ENCODE peak calls at places on chromosomes 6 and 20, in eight cellular contexts. I is upper lobe of left lung, M is aorta, A is lower lobe of right lung, P is GM12878, L is pancreas, S is heart left ventricle, N is spleen. J is an unnamed sample. For H3K36me3, the result is how much of the 10 kb centered on the place peaks cover.

GRCh38 chr6:156859686-156860085 is 82.5 kb downstream of the ARID1B start:
- DNase-seq in I (no peak), M (no peak), A (no peak), P (no peak), L (no peak), S (no peak), N (no peak), J (no peak)

GRCh38 chr6:3039384-3039783 is 28.9 kb upstream of the RIPK1 start:
- DNase-seq in I (no peak), M (no peak), A (no peak), P (no peak), L (no peak), S (no peak), N (no peak), J (no peak)

GRCh38 chr6:71420693-71421328 is 132.2 kb downstream of the OGFRL1 start:
- DNase-seq in I (peak), M (peak), A (peak), P (no peak), L (peak), S (peak), N (peak), J (peak)

GRCh38 chr6:7911345-7911725 is 747 bp upstream of the TXNDC5 start:
- DNase-seq in I (no peak), M (no peak), A (no peak), P (no peak), L (no peak), S (no peak), N (no peak), J (no peak)

GRCh38 chr6:137216875-137217553 is 2.2 kb downstream of the IFNGR1 start:
- DNase-seq in I (no peak), M (no peak), A (no peak), P (no peak), L (no peak), S (no peak), N (peak), J (no peak)

GRCh38 chr20:25173886-25174308 is 21.6 kb upstream of the ENTPD6 start:
- DNase-seq in I (no peak), M (no peak), A (no peak), P (no peak), L (no peak), S (no peak), N (no peak), J (no peak)

GRCh38 chr6:113530769-113531168 is 326.4 kb upstream of the MARCKS start:
- DNase-seq in I (no peak), M (no peak), A (no peak), P (no peak), L (no peak), S (no peak), N (no peak), J (no peak)

GRCh38 chr6:52045033-52045432 is 42.4 kb downstream of the PKHD1 start:
- DNase-seq in I (no peak), M (no peak), A (no peak), P (no peak), L (no peak), S (no peak), N (no peak), J (no peak)

GRCh38 chr20:54093423-54094267 is 23.3 kb upstream of the BCAS1 start:
- DNase-seq in I (no peak), M (no peak), A (no peak), P (no peak), L (no peak), S (no peak), N (no peak), J (no peak)

GRCh38 chr6:137217801-137218472 is 1.2 kb downstream of the IFNGR1 start:
- DNase-seq in I (no peak), M (peak), A (peak), P (no peak), L (no peak), S (peak), N (peak), J (no peak)

GRCh38 chr20:37218976-37219375 is 39.6 kb upstream of the MROH8 start:
- DNase-seq in I (no peak), M (no peak), A (no peak), P (no peak), L (no peak), S (no peak), N (no peak), J (no peak)
- H3K36me3 ChIP-seq in I (under half), M (under half), A (half or more), P (under half), L (under half), S (half or more), N (under half), J (half or more)

DNA sequence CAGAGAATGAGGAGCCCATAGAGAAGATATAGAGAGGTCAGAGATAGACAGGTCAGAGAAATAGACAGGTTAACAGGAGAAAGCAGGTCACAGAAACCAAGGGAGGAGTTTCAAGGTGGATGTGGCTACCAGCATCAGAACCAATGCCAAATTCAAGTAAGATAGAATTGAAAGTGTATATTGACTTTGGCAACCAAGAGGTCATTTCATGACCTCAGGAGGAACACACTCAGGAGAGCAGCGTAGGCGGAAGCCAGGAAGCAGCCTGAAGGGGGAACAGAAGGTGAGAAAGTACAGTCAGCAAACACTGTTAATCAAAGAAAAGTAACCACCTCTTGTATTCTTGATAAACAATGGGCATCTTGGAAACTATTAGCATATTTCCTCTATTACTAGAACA is 33.9 kb upstream of the ALDH8A1 start:
- DNase-seq in I (no peak), M (no peak), A (no peak), P (no peak), L (no peak), S (no peak), N (no peak), J (no peak)
- H3K27ac ChIP-seq in I (no peak), M (no peak), A (no peak), P (no peak), L (no peak), S (no peak), N (no peak), J (no peak)

GRCh38 chr6:148495029-148495428 is 152.4 kb downstream of the SASH1 start:
- DNase-seq in I (no peak), M (no peak), A (no peak), P (no peak), L (no peak), S (no peak), N (no peak), J (no peak)
- H3K36me3 ChIP-seq in I (under half), M (under half), A (under half), P (under half), L (under half), S (under half), N (under half), J (under half)

GRCh38 chr20:49854190-49854875 is 41.7 kb downstream of the SLC9A8 start:
- DNase-seq in I (no peak), M (no peak), A (no peak), P (no peak), L (no peak), S (no peak), N (no peak), J (no peak)

GRCh38 chr20:49851991-49852390 is 39.4 kb downstream of the SLC9A8 start:
- DNase-seq in I (no peak), M (peak), A (no peak), P (no peak), L (no peak), S (peak), N (no peak), J (no peak)

GRCh38 chr20:49852522-49853055 is 40.0 kb downstream of the SLC9A8 start:
- DNase-seq in I (no peak), M (no peak), A (no peak), P (no peak), L (no peak), S (no peak), N (no peak), J (no peak)

GRCh38 chr20:49851234-49851755 is 38.7 kb downstream of the SLC9A8 start:
- DNase-seq in I (no peak), M (peak), A (no peak), P (no peak), L (no peak), S (no peak), N (no peak), J (no peak)

DNA sequence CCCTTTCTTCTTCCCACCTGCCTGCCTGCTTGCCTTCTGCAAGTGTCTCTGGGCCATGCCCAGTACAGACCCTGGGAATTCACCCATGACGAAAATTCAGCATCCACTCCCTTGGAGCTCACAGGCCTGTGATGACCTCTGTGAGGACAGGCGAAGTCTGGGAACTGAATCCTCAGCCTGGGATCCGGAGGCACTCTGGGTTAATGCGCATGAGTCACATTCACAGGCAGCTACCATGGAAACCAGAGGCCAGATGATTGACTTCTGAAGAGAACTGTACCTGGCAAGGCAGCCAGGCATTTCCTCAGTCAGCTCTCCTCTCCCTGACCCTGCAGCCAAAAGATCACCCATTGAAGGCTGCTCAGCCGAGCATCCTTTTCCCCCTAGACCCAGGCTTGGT is 41.0 kb downstream of the SLC9A8 start:
- DNase-seq in I (no peak), M (peak), A (no peak), P (no peak), L (no peak), S (no peak), N (no peak), J (no peak)
- H3K27ac ChIP-seq in I (no peak), M (peak), A (no peak), P (no peak), L (no peak), S (no peak), N (no peak), J (no peak)

DNA sequence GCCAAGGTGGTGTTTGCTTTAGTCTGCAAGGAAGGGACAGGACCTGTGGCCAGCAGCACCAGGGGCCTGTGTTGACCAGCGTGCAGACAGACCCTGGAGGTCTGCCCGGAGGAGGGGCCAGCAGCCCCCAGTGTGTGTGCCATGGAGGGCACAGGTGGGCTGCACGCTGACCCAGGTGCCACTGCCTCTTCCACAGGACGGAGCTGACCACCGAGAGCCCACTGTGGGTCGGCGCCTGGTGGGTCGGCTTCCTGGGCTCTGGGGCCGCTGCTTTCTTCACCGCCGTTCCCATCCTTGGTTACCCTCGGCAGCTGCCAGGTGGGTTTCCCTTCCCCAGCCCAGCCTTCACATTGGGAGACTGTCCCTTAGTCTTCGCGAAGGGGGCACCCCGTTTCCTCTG is 17.9 kb downstream of the SLCO4A1 start:
- DNase-seq in I (no peak), M (no peak), A (no peak), P (no peak), L (no peak), S (no peak), N (no peak), J (no peak)
- H3K36me3 ChIP-seq in I (half or more), M (under half), A (half or more), P (under half), L (under half), S (under half), N (under half), J (under half)

GRCh38 chr6:86869500-86869899 is 67.8 kb upstream of the HTR1E start:
- DNase-seq in I (no peak), M (no peak), A (no peak), P (no peak), L (no peak), S (no peak), N (no peak), J (no peak)
- H3K27ac ChIP-seq in I (no peak), M (no peak), A (no peak), P (no peak), L (no peak), S (no peak), N (no peak), J (no peak)

J was measured in suprapubic skin.